ENCODE peak calls at places on chromosomes 11 and 22, in ten cellular contexts. B, Z, U, M, Q, Y, X, E, T and V are unnamed samples.

GRCh38 chr22:41777749-41778395 is 22.6 kb upstream of the CCDC134 start:
- DNase-seq in B (peak), Z (no peak), U (no peak), M (peak), Q (no peak), Y (no peak), X (no peak), E (no peak), T (no peak), V (no peak)

GRCh38 chr11:121237686-121238658 is 54.6 kb upstream of the SC5D start:
- DNase-seq in B (no peak), Z (no peak), U (no peak), M (peak), Q (peak), Y (no peak), X (no peak), E (peak), T (no peak), V (no peak)

GRCh38 chr11:46238078-46238966 is 39.1 kb upstream of the CREB3L1 start:
- DNase-seq in B (peak), Z (peak), U (no peak), M (peak), Q (peak), Y (peak), X (peak), E (no peak), T (peak), V (peak)

GRCh38 chr22:46453006-46453828 is 84.2 kb downstream of the CELSR1 start:
- DNase-seq in B (no peak), Z (no peak), U (no peak), M (no peak), Q (peak), Y (no peak), X (no peak), E (no peak), T (peak), V (no peak)

GRCh38 chr11:60985991-60986915 is 14.8 kb downstream of the CD6 start:
- DNase-seq in B (peak), Z (peak), U (no peak), M (peak), Q (peak), Y (no peak), X (no peak), E (no peak), T (peak), V (peak)

GRCh38 chr22:35615156-35615555 is 2.0 kb downstream of the MB start:
- DNase-seq in B (no peak), Z (no peak), U (no peak), M (no peak), Q (peak), Y (no peak), X (no peak), E (no peak), T (no peak), V (no peak)

GRCh38 chr11:45658292-45658991 is 7.0 kb downstream of the CHST1 start:
- DNase-seq in B (no peak), Z (no peak), U (no peak), M (peak), Q (peak), Y (no peak), X (peak), E (no peak), T (peak), V (no peak)

GRCh38 chr22:24834845-24835570 is 29.0 kb downstream of the SGSM1 start:
- DNase-seq in B (peak), Z (no peak), U (peak), M (peak), Q (no peak), Y (no peak), X (peak), E (no peak), T (no peak), V (no peak)

GRCh38 chr11:125170406-125171031 is 6.0 kb downstream of the PKNOX2 start:
- DNase-seq in B (no peak), Z (no peak), U (no peak), M (peak), Q (peak), Y (no peak), X (peak), E (no peak), T (no peak), V (no peak)

GRCh38 chr11:34356918-34357645 is 728 bp downstream of the ABTB2 start:
- DNase-seq in B (peak), Z (peak), U (no peak), M (peak), Q (peak), Y (peak), X (peak), E (no peak), T (peak), V (peak)

GRCh38 chr11:93939084-93939780 is 81.9 kb upstream of the HEPHL1 start:
- DNase-seq in B (no peak), Z (no peak), U (no peak), M (peak), Q (peak), Y (no peak), X (no peak), E (no peak), T (no peak), V (no peak)

GRCh38 chr11:82398300-82398815 is 335.3 kb downstream of the FAM181B start:
- DNase-seq in B (peak), Z (no peak), U (no peak), M (no peak), Q (no peak), Y (no peak), X (peak), E (no peak), T (no peak), V (no peak)

GRCh38 chr11:75261902-75262361 is 21.4 kb downstream of the TPBGL start:
- DNase-seq in B (no peak), Z (no peak), U (no peak), M (no peak), Q (no peak), Y (no peak), X (no peak), E (no peak), T (no peak), V (no peak)

GRCh38 chr11:1829039-1829820 is 5.6 kb upstream of the SYT8 start:
- DNase-seq in B (peak), Z (no peak), U (no peak), M (peak), Q (peak), Y (peak), X (no peak), E (no peak), T (no peak), V (no peak)

GRCh38 chr22:21951931-21952465 is 650 bp downstream of the PPM1F start:
- DNase-seq in B (peak), Z (no peak), U (no peak), M (peak), Q (peak), Y (no peak), X (peak), E (no peak), T (peak), V (no peak)

GRCh38 chr22:41237707-41238569 is 2.8 kb downstream of the CHADL start:
- DNase-seq in B (peak), Z (peak), U (no peak), M (peak), Q (no peak), Y (no peak), X (peak), E (peak), T (peak), V (peak)

GRCh38 chr11:38824573-38824972 is 2226.5 kb upstream of the RAG2 start:
- DNase-seq in B (no peak), Z (no peak), U (no peak), M (peak), Q (no peak), Y (no peak), X (no peak), E (no peak), T (no peak), V (no peak)

GRCh38 chr11:106156290-106156937 is 79.0 kb downstream of the AASDHPPT start:
- DNase-seq in B (peak), Z (no peak), U (peak), M (peak), Q (peak), Y (no peak), X (peak), E (peak), T (peak), V (no peak)

GRCh38 chr11:134230339-134230738 is 5.9 kb downstream of the VPS26B start:
- DNase-seq in B (no peak), Z (no peak), U (no peak), M (no peak), Q (no peak), Y (no peak), X (no peak), E (no peak), T (no peak), V (no peak)

GRCh38 chr22:41902016-41902415 is 12.9 kb downstream of the SHISA8 start:
- DNase-seq in B (no peak), Z (no peak), U (no peak), M (no peak), Q (no peak), Y (no peak), X (no peak), E (no peak), T (no peak), V (no peak)

GRCh38 chr11:2530855-2531200 is 86.0 kb downstream of the KCNQ1 start:
- DNase-seq in B (no peak), Z (no peak), U (no peak), M (no peak), Q (no peak), Y (no peak), X (no peak), E (no peak), T (no peak), V (no peak)

GRCh38 chr11:107696140-107696539 is 15.7 kb downstream of the SLN start:
- DNase-seq in B (peak), Z (no peak), U (peak), M (peak), Q (peak), Y (no peak), X (no peak), E (no peak), T (no peak), V (no peak)

GRCh38 chr11:90235536-90235935 is 12.7 kb upstream of the CHORDC1 start:
- DNase-seq in B (no peak), Z (no peak), U (no peak), M (no peak), Q (no peak), Y (no peak), X (no peak), E (no peak), T (no peak), V (no peak)

GRCh38 chr11:28966951-28967350 is 858.8 kb downstream of the METTL15 start:
- DNase-seq in B (no peak), Z (no peak), U (no peak), M (peak), Q (peak), Y (no peak), X (no peak), E (no peak), T (no peak), V (no peak)

GRCh38 chr22:23219787-23220484 is 39.6 kb downstream of the BCR start:
- DNase-seq in B (peak), Z (peak), U (no peak), M (peak), Q (no peak), Y (peak), X (no peak), E (peak), T (peak), V (no peak)

GRCh38 chr11:95088946-95089619 is 563 bp upstream of the ENDOD1 start:
- DNase-seq in B (no peak), Z (no peak), U (no peak), M (no peak), Q (peak), Y (no peak), X (no peak), E (no peak), T (peak), V (no peak)

GRCh38 chr11:100546714-100547113 is 140.4 kb upstream of the ARHGAP42 start:
- DNase-seq in B (peak), Z (no peak), U (peak), M (peak), Q (peak), Y (no peak), X (no peak), E (no peak), T (no peak), V (no peak)

GRCh38 chr11:1060885-1061616 is 13.6 kb upstream of the MUC2 start:
- DNase-seq in B (peak), Z (no peak), U (peak), M (peak), Q (peak), Y (peak), X (no peak), E (no peak), T (peak), V (no peak)

GRCh38 chr11:26583550-26583949 is 11.5 kb upstream of the MUC15 start:
- DNase-seq in B (peak), Z (no peak), U (no peak), M (peak), Q (peak), Y (no peak), X (no peak), E (no peak), T (no peak), V (no peak)

GRCh38 chr22:20998411-20999336 is 3.2 kb downstream of the THAP7 start:
- DNase-seq in B (no peak), Z (no peak), U (no peak), M (peak), Q (peak), Y (no peak), X (no peak), E (no peak), T (no peak), V (no peak)

GRCh38 chr22:38706101-38706884 is 549 bp downstream of the GTPBP1 start:
- DNase-seq in B (peak), Z (no peak), U (no peak), M (peak), Q (peak), Y (no peak), X (peak), E (no peak), T (peak), V (no peak)

GRCh38 chr22:19717691-19718254 is 3.5 kb downstream of the SEPTIN5 start:
- DNase-seq in B (peak), Z (peak), U (no peak), M (peak), Q (peak), Y (peak), X (peak), E (no peak), T (peak), V (peak)

GRCh38 chr11:134126197-134126822 is 57.4 kb downstream of the JAM3 start:
- DNase-seq in B (peak), Z (no peak), U (no peak), M (peak), Q (peak), Y (peak), X (no peak), E (no peak), T (no peak), V (no peak)

GRCh38 chr11:8728566-8728965 is 46.0 kb downstream of the RPL27A start:
- DNase-seq in B (no peak), Z (no peak), U (no peak), M (no peak), Q (peak), Y (no peak), X (no peak), E (no peak), T (no peak), V (no peak)

GRCh38 chr11:132520199-132520598 is 1012.1 kb downstream of the OPCML start:
- DNase-seq in B (no peak), Z (no peak), U (no peak), M (no peak), Q (no peak), Y (no peak), X (no peak), E (no peak), T (no peak), V (no peak)

GRCh38 chr22:37419916-37420655 is 7.2 kb downstream of the ELFN2 start:
- DNase-seq in B (peak), Z (no peak), U (no peak), M (no peak), Q (no peak), Y (no peak), X (no peak), E (no peak), T (no peak), V (no peak)
- H3K4me3 ChIP-seq in B (peak), Z (peak), U (peak), M (peak), Q (peak), Y (no peak), X (peak), E (no peak), T (peak), V (peak)

DNA sequence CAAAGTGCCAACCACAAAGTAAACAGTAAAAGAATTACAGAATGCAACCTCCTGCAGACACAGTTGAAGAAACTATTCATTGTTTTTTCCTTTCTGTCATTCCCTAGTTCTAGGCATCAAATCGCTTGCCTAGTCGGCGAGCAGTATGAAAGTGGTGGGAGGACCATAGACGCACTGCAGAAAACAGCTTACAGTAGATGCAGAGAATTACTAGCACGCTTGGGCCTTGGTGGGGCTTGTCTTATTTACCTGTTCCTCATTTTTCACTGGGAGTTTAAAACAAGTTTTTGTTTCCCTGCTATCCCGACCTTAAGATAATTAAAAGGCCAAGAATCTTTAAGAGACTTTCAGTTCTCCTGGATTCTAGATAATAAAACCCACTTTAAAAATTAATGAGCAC is 742 bp upstream of the ARL14EP start:
- DNase-seq in B (no peak), Z (no peak), U (no peak), M (no peak), Q (no peak), Y (no peak), X (no peak), E (no peak), T (no peak), V (no peak)
- H3K4me3 ChIP-seq in B (no peak), Z (peak), U (peak), M (no peak), Q (peak), Y (peak), X (peak), E (peak), T (peak), V (no peak)

GRCh38 chr11:65611028-65611757 is 2.8 kb downstream of the MAP3K11 start:
- DNase-seq in B (peak), Z (no peak), U (no peak), M (peak), Q (no peak), Y (no peak), X (no peak), E (no peak), T (no peak), V (no peak)
- H3K4me3 ChIP-seq in B (no peak), Z (no peak), U (no peak), M (peak), Q (peak), Y (no peak), X (no peak), E (peak), T (peak), V (no peak)

GRCh38 chr11:6607190-6607635 is 3.6 kb downstream of the ILK start:
- DNase-seq in B (no peak), Z (no peak), U (no peak), M (no peak), Q (no peak), Y (no peak), X (no peak), E (no peak), T (no peak), V (no peak)
- H3K4me3 ChIP-seq in B (no peak), Z (no peak), U (no peak), M (no peak), Q (peak), Y (no peak), X (no peak), E (peak), T (peak), V (no peak)

DNA sequence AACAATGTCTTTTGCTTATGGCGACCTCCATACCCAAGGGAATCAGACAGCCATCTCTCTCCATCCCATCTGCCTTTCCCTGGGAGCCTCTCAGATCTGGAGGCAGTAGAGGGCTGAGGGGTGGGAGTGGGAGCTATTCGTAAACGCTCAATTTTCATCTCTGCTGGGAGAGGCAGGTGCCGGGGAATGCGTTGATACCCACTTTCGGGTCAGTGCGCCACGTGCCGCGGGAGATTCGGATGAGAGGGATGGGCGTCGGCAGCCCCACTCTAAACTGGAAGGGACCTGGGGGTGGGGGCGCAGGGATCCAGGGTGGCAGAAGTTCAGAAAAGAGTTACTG is 1.4 kb downstream of the ADAMTS8 start:
- DNase-seq in B (no peak), Z (no peak), U (no peak), M (no peak), Q (no peak), Y (no peak), X (no peak), E (no peak), T (no peak), V (no peak)
- H3K4me3 ChIP-seq in B (no peak), Z (no peak), U (no peak), M (no peak), Q (no peak), Y (no peak), X (no peak), E (no peak), T (peak), V (no peak)

DNA sequence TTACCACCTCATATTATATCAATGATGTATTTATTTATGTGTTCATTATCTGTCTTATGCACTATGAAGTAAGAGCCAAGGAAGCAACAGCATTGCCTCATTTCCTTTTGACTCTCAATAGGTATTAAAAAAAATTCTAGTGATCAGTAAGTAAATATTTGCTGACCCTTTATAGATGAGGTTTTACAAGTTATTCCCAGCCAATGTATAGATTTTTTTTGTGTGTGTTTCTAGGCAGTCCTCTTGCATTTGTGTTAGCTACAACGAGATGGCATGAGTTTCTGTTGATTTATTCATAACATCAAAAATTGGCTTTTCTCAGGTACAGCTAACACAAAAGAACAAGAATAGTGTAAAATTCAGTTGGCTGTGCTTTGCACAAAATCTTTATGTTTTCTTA is 4.7 kb downstream of the OR1S2 start:
- DNase-seq in B (no peak), Z (no peak), U (no peak), M (no peak), Q (no peak), Y (no peak), X (no peak), E (no peak), T (no peak), V (no peak)
- H3K4me3 ChIP-seq in B (no peak), Z (no peak), U (no peak), M (no peak), Q (no peak), Y (no peak), X (no peak), E (no peak), T (no peak), V (no peak)

GRCh38 chr11:96338910-96339703 is 3.9 kb downstream of the MAML2 start:
- DNase-seq in B (peak), Z (no peak), U (no peak), M (peak), Q (peak), Y (no peak), X (peak), E (peak), T (no peak), V (peak)
- H3K4me3 ChIP-seq in B (peak), Z (peak), U (no peak), M (peak), Q (peak), Y (peak), X (no peak), E (peak), T (peak), V (peak)

DNA sequence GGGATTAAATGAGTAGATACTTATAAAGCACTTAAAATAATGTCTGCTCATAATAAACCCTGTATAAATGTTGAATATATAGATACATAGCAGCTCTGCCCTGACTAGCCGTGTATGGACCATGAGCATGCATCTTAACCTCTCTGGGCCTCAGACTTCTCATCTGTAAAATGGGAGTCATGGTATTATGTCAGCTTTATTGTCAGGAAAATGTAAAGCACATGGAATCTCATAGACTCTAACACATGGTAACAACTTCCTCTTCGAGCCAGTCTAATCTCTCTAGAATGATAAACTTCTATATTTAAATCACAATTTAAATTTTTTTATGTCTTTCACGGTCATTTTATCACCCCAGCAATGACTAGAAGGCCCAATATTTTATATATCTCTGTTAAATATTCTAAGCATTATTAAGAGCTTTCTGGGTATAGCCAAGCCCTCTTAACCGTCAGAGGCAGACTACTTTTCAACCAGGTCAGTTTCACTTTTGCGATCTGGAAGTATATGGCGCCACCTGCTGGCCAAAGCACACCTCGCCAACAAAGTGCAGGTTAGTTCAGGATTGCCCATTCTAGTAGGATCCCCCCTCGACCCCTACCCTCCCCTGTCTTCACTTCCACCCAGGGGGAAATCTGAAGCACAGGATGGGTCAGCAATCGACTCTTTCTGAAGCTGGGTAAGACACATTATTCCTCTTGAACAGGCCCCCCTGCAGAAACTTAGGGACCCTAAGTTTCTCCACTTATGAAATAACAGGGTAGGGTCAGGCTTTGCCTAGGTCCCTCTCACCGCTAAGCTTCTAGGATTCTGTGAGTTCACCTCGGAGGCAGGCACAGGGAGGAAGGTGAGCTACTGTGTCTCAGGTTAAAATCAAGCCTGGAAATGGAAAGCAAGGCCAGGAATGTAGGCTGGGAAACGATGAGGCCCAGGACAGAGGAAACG is 36.0 kb downstream of the KCNJ1 start:
- DNase-seq in B (peak), Z (peak), U (peak), M (peak), Q (peak), Y (peak), X (peak), E (peak), T (peak), V (peak)
- H3K4me3 ChIP-seq in B (no peak), Z (peak), U (no peak), M (no peak), Q (no peak), Y (no peak), X (no peak), E (no peak), T (no peak), V (peak)